ENCODE peak calls at places on chromosomes 1 and 21, in nine cellular contexts. E is nephron progenitor cell, M is uterus, Y is GM20000, R is H9, L is right lobe of liver, X is astrocyte of the cerebellum, P is GM23338, F is endothelial cell. U is an unnamed sample.

GRCh38 chr1:205861540-205861939 is 11.6 kb upstream of the PM20D1 start:
- DNase-seq in E (no peak), M (no peak), Y (no peak), R (no peak), L (no peak), X (no peak), P (no peak), F (no peak), U (no peak)

GRCh38 chr1:6688757-6689156 is 12.9 kb downstream of the DNAJC11 start:
- DNase-seq in E (no peak), M (no peak), Y (no peak), R (no peak), L (no peak), X (no peak), P (no peak), F (no peak), U (no peak)

GRCh38 chr1:177181280-177181630 is 10.5 kb downstream of the BRINP2 start:
- DNase-seq in E (no peak), M (no peak), Y (no peak), R (peak), L (peak), X (no peak), P (peak), F (peak), U (no peak)

GRCh38 chr1:51088474-51088873 is 13.6 kb upstream of the C1orf185 start:
- DNase-seq in E (no peak), M (no peak), Y (peak), R (no peak), L (no peak), X (no peak), P (no peak), F (no peak), U (no peak)

GRCh38 chr1:100360790-100361232 is 8.5 kb downstream of the CDC14A start:
- DNase-seq in E (no peak), M (peak), Y (no peak), R (no peak), L (no peak), X (peak), P (no peak), F (no peak), U (no peak)

GRCh38 chr21:38853421-38853919 is 47.7 kb downstream of the ETS2 start:
- DNase-seq in E (no peak), M (no peak), Y (no peak), R (no peak), L (peak), X (peak), P (no peak), F (no peak), U (peak)

GRCh38 chr1:70090875-70091274 is 114.5 kb downstream of the LRRC40 start:
- DNase-seq in E (no peak), M (no peak), Y (no peak), R (no peak), L (no peak), X (peak), P (no peak), F (no peak), U (no peak)

GRCh38 chr1:202034683-202035462 is 24.5 kb downstream of the ELF3 start:
- DNase-seq in E (peak), M (peak), Y (peak), R (no peak), L (peak), X (peak), P (no peak), F (no peak), U (no peak)

GRCh38 chr1:22849770-22850169 is 122.9 kb downstream of the LACTBL1 start:
- DNase-seq in E (no peak), M (no peak), Y (no peak), R (no peak), L (no peak), X (no peak), P (no peak), F (no peak), U (no peak)

GRCh38 chr1:179825201-179825600 is 52.4 kb downstream of the TOR1AIP2 start:
- DNase-seq in E (no peak), M (no peak), Y (no peak), R (peak), L (no peak), X (no peak), P (no peak), F (no peak), U (no peak)

GRCh38 chr1:211830055-211830329 is 571 bp downstream of the LPGAT1 start:
- DNase-seq in E (peak), M (no peak), Y (no peak), R (no peak), L (no peak), X (no peak), P (no peak), F (no peak), U (no peak)

GRCh38 chr1:203306970-203307541 is 1.7 kb downstream of the BTG2 start:
- DNase-seq in E (peak), M (no peak), Y (no peak), R (no peak), L (peak), X (no peak), P (no peak), F (no peak), U (no peak)

GRCh38 chr1:203305809-203306088 is 430 bp downstream of the BTG2 start:
- DNase-seq in E (no peak), M (no peak), Y (no peak), R (no peak), L (no peak), X (no peak), P (no peak), F (no peak), U (no peak)

GRCh38 chr1:203307690-203308126 is 2.4 kb downstream of the BTG2 start:
- DNase-seq in E (no peak), M (no peak), Y (no peak), R (peak), L (no peak), X (no peak), P (peak), F (no peak), U (no peak)

GRCh38 chr1:203304919-203305808 is at the start of gene BTG2:
- DNase-seq in E (peak), M (peak), Y (peak), R (peak), L (peak), X (peak), P (peak), F (peak), U (peak)

GRCh38 chr1:203306089-203306969 is 1.0 kb downstream of the BTG2 start:
- DNase-seq in E (peak), M (peak), Y (peak), R (no peak), L (peak), X (peak), P (no peak), F (no peak), U (no peak)
- TF ChIP-seq CTCF in E (no peak), M (peak), Y (no peak), R (no peak), L (no peak), X (no peak), P (no peak), F (no peak), U (no peak)

DNA sequence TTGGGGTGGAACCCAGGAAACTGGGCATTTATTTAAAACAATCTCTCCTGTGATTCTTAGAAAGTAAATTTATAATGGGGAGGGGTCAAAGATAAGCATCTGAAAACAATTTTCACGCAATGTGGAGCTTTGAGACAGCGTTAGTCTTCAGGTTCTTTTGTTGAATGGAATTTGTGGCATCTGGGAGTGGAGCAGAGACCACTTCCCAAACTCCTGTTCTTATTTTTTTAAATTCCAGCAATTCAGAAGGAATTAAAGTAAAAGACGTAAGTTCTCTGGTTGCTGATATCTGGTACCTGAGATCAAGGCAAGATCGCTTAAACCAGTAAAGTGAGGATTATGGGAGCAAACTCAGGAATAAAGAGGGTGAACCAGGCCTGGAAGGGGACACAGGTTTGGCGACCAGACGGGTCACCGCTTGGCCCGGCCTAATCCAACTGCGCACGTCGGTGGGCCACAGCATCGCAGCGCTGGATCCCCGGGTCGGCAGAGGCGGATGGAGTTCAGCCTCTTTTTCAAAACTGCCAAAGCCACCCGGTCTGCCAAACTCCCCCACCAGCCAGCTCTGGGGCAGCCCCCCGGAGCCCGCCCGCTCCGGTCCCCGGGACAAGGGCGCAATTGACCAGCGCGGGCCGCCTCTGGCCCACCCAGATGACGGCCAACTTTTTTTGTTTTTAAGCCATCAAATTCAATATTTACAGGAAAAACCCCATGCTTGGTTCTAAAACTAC is 754 bp upstream of the PDPN start:
- DNase-seq in E (peak), M (no peak), Y (no peak), R (peak), L (no peak), X (no peak), P (peak), F (no peak), U (no peak)
- TF ChIP-seq CTCF in E (no peak), M (no peak), Y (no peak), R (no peak), L (no peak), X (no peak), P (no peak), F (no peak), U (no peak)

DNA sequence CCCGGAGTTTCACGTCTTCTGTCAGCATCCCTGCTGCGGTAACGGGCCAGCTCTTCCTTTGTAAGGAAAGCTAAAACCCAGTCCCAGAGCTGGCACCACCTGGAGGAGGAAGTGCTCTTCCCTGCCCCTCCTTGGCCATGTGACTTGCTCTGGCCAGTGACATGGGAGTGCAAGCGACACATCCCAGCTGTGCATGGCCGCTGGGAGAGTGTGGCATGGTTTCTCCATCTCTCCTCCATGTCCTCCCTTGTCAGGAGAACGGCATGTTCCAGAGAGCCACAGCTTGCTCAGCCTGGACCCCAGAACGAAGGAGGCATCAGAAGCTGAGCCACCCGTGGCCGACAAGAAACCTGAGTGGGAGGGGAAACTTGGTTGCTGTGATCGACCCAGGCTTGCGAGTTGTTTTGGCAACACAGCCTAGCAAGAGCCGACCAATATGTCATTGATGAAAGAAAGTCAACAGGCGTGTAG is 2.7 kb upstream of the PRXL2B start:
- DNase-seq in E (no peak), M (no peak), Y (no peak), R (peak), L (peak), X (no peak), P (peak), F (no peak), U (peak)
- TF ChIP-seq CTCF in E (no peak), M (no peak), Y (no peak), R (no peak), L (no peak), X (no peak), P (no peak), F (no peak), U (no peak)

GRCh38 chr1:11056504-11056903 is 3.3 kb downstream of the SRM start:
- DNase-seq in E (no peak), M (no peak), Y (no peak), R (no peak), L (no peak), X (no peak), P (no peak), F (no peak), U (no peak)

GRCh38 chr1:11055676-11056075 is 4.1 kb downstream of the SRM start:
- DNase-seq in E (no peak), M (no peak), Y (no peak), R (no peak), L (no peak), X (no peak), P (no peak), F (no peak), U (no peak)

GRCh38 chr1:11058026-11058425 is 1.8 kb downstream of the SRM start:
- DNase-seq in E (no peak), M (no peak), Y (no peak), R (no peak), L (no peak), X (no peak), P (no peak), F (no peak), U (no peak)

GRCh38 chr1:11058595-11059165 is 1.1 kb downstream of the SRM start:
- DNase-seq in E (no peak), M (no peak), Y (no peak), R (no peak), L (no peak), X (no peak), P (no peak), F (no peak), U (no peak)

DNA sequence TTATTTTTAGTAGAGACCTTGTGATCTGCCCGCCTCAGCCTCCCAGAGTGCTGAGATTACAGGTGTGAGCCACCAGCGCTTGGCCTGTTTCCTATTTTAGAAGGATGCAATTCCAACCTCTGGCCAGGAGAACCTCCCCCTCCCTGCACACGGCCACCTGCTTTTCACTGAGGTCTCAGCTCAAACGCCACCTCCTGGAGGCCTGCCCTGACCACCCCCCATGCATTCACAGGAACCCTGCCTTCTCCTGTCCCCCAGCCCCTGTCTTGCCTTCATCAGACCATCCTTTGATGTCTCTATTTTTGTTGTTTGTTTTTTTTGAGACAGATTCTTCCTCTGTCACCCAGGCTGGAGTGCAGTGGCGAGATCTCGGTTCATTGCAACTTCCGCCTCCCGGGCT is 2.3 kb downstream of the SRM start:
- DNase-seq in E (no peak), M (no peak), Y (no peak), R (no peak), L (no peak), X (no peak), P (no peak), F (no peak), U (no peak)
- TF ChIP-seq CTCF in E (no peak), M (no peak), Y (no peak), R (peak), L (no peak), X (no peak), P (no peak), F (no peak), U (no peak)

GRCh38 chr1:25487628-25488027 is 55.8 kb upstream of the LDLRAP1 start:
- DNase-seq in E (no peak), M (no peak), Y (peak), R (no peak), L (no peak), X (no peak), P (peak), F (peak), U (no peak)

GRCh38 chr1:25485536-25486235 is 55.0 kb downstream of the MACO1 start:
- DNase-seq in E (no peak), M (no peak), Y (no peak), R (no peak), L (no peak), X (no peak), P (no peak), F (no peak), U (no peak)

GRCh38 chr1:25484533-25484932 is 53.8 kb downstream of the MACO1 start:
- DNase-seq in E (no peak), M (no peak), Y (no peak), R (no peak), L (no peak), X (no peak), P (no peak), F (no peak), U (no peak)

GRCh38 chr1:25484096-25484495 is 53.4 kb downstream of the MACO1 start:
- DNase-seq in E (no peak), M (peak), Y (no peak), R (no peak), L (peak), X (no peak), P (peak), F (no peak), U (no peak)

GRCh38 chr1:25486602-25487001 is 55.9 kb downstream of the MACO1 start:
- DNase-seq in E (no peak), M (no peak), Y (no peak), R (peak), L (no peak), X (peak), P (peak), F (no peak), U (no peak)
- TF ChIP-seq CTCF in E (no peak), M (no peak), Y (no peak), R (peak), L (no peak), X (peak), P (peak), F (no peak), U (no peak)

DNA sequence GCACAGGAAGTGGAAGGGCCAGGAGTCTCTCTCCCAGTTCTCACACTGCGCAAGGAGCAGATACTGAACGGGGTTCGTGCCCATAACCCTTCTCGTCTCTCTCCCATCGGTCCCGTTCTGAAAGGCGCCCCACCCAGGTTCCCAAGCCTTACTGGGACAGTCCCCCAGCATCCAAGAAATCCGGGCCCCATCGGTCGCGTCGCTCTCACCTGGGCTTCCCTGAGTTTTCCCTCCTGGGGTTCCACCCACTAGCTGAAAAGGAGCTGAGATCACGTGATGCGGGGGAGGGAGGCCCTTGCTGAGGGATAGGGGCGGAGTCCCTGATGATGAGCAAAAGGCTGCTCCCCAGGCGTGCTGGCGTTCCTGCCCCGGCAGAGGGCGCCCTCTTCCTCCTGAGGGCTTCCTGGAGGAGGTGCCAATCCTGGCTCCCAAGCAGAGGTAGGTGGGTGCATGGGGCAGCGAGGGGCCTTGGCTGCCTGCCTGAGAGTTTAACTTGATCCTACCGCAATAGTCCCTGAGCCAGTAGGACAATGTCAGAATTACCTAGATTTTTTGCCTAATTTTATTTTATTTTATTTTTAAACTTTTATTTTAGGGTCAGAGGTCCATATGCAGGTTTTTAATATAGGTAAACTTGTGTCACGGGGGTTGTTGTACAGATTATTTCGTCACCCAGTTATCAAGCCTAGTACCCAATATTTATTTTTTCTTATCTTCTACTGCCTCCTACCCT is at the start of gene SPOCD1:
- DNase-seq in E (peak), M (peak), Y (peak), R (peak), L (peak), X (no peak), P (peak), F (peak), U (peak)
- TF ChIP-seq CTCF in E (peak), M (no peak), Y (peak), R (peak), L (peak), X (peak), P (peak), F (peak), U (peak)

GRCh38 chr1:204358145-204358544 is 1.6 kb downstream of the PLEKHA6 start:
- DNase-seq in E (no peak), M (no peak), Y (no peak), R (no peak), L (no peak), X (no peak), P (no peak), F (no peak), U (no peak)

GRCh38 chr1:204358605-204359004 is 1.1 kb downstream of the PLEKHA6 start:
- DNase-seq in E (no peak), M (no peak), Y (no peak), R (no peak), L (no peak), X (no peak), P (no peak), F (no peak), U (no peak)

GRCh38 chr1:204360314-204360713 is 585 bp upstream of the PLEKHA6 start:
- DNase-seq in E (no peak), M (no peak), Y (no peak), R (no peak), L (no peak), X (no peak), P (no peak), F (no peak), U (no peak)

GRCh38 chr1:204359131-204359473 is 627 bp downstream of the PLEKHA6 start:
- DNase-seq in E (peak), M (no peak), Y (no peak), R (no peak), L (no peak), X (no peak), P (no peak), F (no peak), U (no peak)

DNA sequence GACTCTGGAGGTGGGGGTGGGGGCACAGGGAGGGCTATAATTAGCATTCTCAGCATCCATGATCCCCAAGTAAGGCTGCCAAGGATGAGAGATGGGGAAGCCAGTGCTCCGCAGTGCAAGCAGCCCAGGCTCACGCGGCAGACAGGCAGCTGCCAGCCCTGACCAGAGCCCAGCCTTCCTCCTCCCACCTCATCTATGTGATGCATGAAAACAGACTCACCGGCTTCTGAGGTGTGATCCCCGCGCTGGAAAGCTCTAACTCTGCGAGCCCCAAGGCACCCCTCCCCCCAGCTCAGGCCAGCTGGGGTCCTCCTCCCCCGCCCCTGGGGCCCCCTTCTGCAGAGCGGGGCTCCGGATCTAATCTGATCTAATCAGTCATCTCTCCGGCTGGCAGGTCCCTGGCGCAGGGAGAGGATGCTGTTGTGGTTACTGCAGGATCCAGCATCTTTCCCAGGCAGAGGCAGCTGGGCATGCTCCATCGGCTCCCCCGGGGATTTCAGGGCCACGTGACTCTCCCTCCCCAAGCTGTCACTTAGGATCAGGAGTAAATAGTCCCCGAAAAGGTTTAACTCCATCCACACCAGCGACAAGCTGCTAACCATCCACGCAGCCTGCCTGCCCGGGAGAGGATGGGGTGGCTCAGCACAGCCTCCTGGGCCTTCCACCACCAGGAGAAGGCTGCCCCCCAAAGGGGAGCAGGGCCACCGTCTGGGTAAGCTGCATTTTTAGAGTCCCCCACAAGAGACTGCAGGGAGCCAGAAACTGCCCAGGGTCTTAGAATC is at the start of gene PLEKHA6:
- DNase-seq in E (peak), M (peak), Y (no peak), R (no peak), L (no peak), X (no peak), P (peak), F (no peak), U (no peak)
- TF ChIP-seq CTCF in E (peak), M (peak), Y (no peak), R (peak), L (no peak), X (peak), P (peak), F (no peak), U (no peak)

U was measured in CD14-positive monocyte.